ENCODE peak calls at places on chromosomes 12 and 14, in six cellular contexts. Z, M, J, I, N and W are unnamed samples.

GRCh38 chr12:108565976-108566375 is 3.6 kb downstream of the ISCU start:
- DNase-seq in Z (peak), M (peak), J (peak), I (peak), N (no peak), W (no peak)

GRCh38 chr14:24436355-24437019 is 6.1 kb downstream of the SDR39U1 start:
- DNase-seq in Z (peak), M (no peak), J (no peak), I (no peak), N (peak), W (no peak)

GRCh38 chr12:120495189-120495722 is 657 bp upstream of the DYNLL1 start:
- DNase-seq in Z (no peak), M (no peak), J (no peak), I (no peak), N (no peak), W (no peak)

GRCh38 chr12:125070117-125070516 is 4.9 kb downstream of the AACS start:
- DNase-seq in Z (no peak), M (no peak), J (no peak), I (no peak), N (no peak), W (no peak)

GRCh38 chr14:102805941-102806340 is 28.7 kb downstream of the TRAF3 start:
- DNase-seq in Z (no peak), M (no peak), J (no peak), I (no peak), N (no peak), W (no peak)

GRCh38 chr12:92553389-92553788 is 149.4 kb upstream of the PLEKHG7 start:
- DNase-seq in Z (peak), M (peak), J (peak), I (no peak), N (no peak), W (no peak)

GRCh38 chr12:78880078-78880477 is 15.5 kb downstream of the SYT1 start:
- DNase-seq in Z (no peak), M (no peak), J (no peak), I (no peak), N (no peak), W (no peak)

GRCh38 chr14:77799863-77800730 is at the start of gene ADCK1:
- DNase-seq in Z (peak), M (peak), J (peak), I (peak), N (peak), W (peak)

GRCh38 chr12:8038659-8039114 is 6.2 kb downstream of the FOXJ2 start:
- DNase-seq in Z (peak), M (peak), J (peak), I (peak), N (peak), W (no peak)

GRCh38 chr12:10457760-10458159 is 4.6 kb upstream of the KLRC1 start:
- DNase-seq in Z (no peak), M (no peak), J (no peak), I (no peak), N (no peak), W (no peak)

GRCh38 chr12:116933512-116934246 is 22.9 kb downstream of the FBXW8 start:
- DNase-seq in Z (no peak), M (no peak), J (no peak), I (no peak), N (no peak), W (no peak)

GRCh38 chr12:90017316-90017715 is 308.7 kb upstream of the ATP2B1 start:
- DNase-seq in Z (no peak), M (no peak), J (no peak), I (no peak), N (no peak), W (no peak)

GRCh38 chr14:45135659-45136314 is at the start of gene FANCM:
- DNase-seq in Z (peak), M (peak), J (peak), I (peak), N (peak), W (peak)

GRCh38 chr14:33676135-33676566 is 274.7 kb downstream of the EGLN3 start:
- DNase-seq in Z (peak), M (peak), J (no peak), I (peak), N (peak), W (no peak)

GRCh38 chr12:100578923-100579322 is 5.4 kb downstream of the GAS2L3 start:
- DNase-seq in Z (no peak), M (no peak), J (no peak), I (no peak), N (no peak), W (no peak)

GRCh38 chr14:45181329-45181728 is 45.6 kb downstream of the FANCM start:
- DNase-seq in Z (no peak), M (no peak), J (no peak), I (no peak), N (no peak), W (no peak)

GRCh38 chr12:108335349-108336119 is 3.6 kb downstream of the CMKLR1 start:
- DNase-seq in Z (no peak), M (no peak), J (no peak), I (no peak), N (no peak), W (no peak)

GRCh38 chr12:109871678-109872314 is 8.5 kb downstream of the GLTP start:
- DNase-seq in Z (no peak), M (peak), J (no peak), I (peak), N (no peak), W (no peak)

GRCh38 chr12:90163975-90164374 is 455.3 kb upstream of the ATP2B1 start:
- DNase-seq in Z (no peak), M (no peak), J (no peak), I (no peak), N (no peak), W (no peak)

GRCh38 chr14:54515670-54516069 is 6.0 kb downstream of the CGRRF1 start:
- DNase-seq in Z (no peak), M (no peak), J (no peak), I (no peak), N (no peak), W (no peak)

GRCh38 chr14:54512393-54512792 is 2.7 kb downstream of the CGRRF1 start:
- DNase-seq in Z (no peak), M (no peak), J (no peak), I (no peak), N (no peak), W (no peak)

GRCh38 chr14:54509546-54510501 is at the start of gene CGRRF1:
- DNase-seq in Z (peak), M (peak), J (peak), I (peak), N (peak), W (no peak)
- TF ChIP-seq POLR2AphosphoS5 in Z (peak), M (peak), J (peak), I (peak), N (no peak), W (peak)

DNA sequence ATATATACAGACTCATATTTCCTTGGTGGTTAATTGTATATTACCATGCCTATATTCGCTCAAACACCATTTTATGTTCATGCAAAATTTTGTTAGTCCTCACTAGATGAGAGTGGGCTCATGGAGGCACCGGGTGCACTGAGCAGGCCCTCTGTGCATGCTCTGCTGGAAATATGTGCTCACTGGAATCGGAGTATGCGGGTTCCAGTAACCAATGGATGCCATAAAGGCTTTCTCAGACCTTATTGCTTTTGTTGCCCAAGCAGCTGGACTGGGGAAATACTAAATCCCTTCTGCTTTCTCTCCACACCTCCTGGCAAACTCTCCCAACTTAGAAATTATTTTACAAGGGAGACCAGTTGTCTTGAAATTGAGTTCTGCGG is 7.7 kb upstream of the HOXC6 start:
- DNase-seq in Z (no peak), M (no peak), J (no peak), I (no peak), N (no peak), W (no peak)
- H3K4me3 ChIP-seq in Z (no peak), M (no peak), J (peak), I (no peak), N (no peak), W (peak)

GRCh38 chr12:12896261-12896660 is 4.9 kb downstream of the GPRC5A start:
- DNase-seq in Z (no peak), M (no peak), J (no peak), I (no peak), N (no peak), W (no peak)
- TF ChIP-seq POLR2AphosphoS5 in Z (no peak), M (no peak), J (no peak), I (no peak), N (no peak), W (no peak)

DNA sequence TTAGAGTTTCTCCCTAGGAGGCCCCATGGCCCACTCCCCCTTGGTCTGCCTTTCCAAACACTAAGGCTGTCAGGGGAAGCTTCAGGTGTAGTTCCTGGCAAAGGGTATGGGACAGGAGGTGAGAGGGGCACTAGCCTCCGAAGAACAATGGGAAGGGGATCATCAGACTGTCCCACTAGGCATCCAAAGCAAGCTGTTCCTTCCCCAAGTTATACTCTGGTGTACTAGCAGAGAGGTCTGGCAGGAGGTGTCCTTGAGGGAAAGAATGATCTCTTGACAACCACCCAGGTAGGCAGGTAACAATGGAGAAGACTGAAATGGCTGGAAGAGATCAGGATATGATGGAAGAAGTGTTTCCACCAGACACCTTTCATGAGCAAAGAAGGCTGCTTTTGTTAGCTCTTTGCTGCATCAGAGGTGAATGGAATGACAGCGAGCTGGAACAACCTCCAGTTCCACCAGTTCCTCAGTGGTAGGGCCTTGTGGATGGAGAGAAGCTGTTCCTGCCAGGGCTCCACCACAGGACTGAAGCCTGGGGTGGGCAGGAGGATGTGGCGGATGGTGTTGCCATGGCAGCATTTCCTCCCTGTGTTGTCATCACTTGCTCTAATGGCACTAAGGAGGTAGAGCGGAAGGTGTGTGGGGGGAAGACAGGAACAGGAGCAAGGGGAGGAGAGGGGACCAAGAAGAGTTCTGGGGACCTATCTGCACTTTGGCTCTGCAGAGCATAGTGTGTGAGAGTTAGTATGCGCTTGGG is 2.3 kb upstream of the AGAP2 start:
- DNase-seq in Z (no peak), M (no peak), J (no peak), I (peak), N (no peak), W (no peak)
- H3K4me3 ChIP-seq in Z (no peak), M (no peak), J (no peak), I (peak), N (no peak), W (no peak)

GRCh38 chr14:68284333-68284732 is 464.8 kb downstream of the RAD51B start:
- DNase-seq in Z (no peak), M (no peak), J (no peak), I (no peak), N (no peak), W (no peak)
- TF ChIP-seq POLR2AphosphoS5 in Z (no peak), M (no peak), J (no peak), I (no peak), N (no peak), W (no peak)

GRCh38 chr14:68969278-68969677 is 9.8 kb downstream of the ACTN1 start:
- DNase-seq in Z (peak), M (no peak), J (no peak), I (no peak), N (no peak), W (no peak)
- H3K4me3 ChIP-seq in Z (no peak), M (no peak), J (no peak), I (no peak), N (no peak), W (no peak)

DNA sequence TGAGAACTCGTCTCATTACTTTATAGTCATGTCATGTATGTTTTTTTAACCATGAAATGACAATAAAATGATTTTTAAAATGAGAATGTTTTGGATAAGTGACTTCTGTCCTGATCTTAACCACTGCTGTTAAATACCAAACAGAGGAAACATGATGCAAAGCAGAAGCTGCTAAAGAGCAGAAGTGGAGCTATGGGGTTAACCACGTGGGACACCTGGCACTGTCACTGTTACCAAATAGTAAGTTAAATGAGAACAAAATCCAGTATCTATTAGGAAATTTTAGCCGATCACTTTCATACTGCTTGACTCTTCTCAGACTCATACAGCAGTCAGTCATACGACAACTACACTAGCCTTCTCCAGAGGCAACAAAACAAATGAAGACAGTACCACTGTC is 82.4 kb downstream of the SCAF11 start:
- DNase-seq in Z (no peak), M (no peak), J (no peak), I (no peak), N (no peak), W (no peak)
- TF ChIP-seq POLR2AphosphoS5 in Z (no peak), M (no peak), J (no peak), I (no peak), N (no peak), W (no peak)

DNA sequence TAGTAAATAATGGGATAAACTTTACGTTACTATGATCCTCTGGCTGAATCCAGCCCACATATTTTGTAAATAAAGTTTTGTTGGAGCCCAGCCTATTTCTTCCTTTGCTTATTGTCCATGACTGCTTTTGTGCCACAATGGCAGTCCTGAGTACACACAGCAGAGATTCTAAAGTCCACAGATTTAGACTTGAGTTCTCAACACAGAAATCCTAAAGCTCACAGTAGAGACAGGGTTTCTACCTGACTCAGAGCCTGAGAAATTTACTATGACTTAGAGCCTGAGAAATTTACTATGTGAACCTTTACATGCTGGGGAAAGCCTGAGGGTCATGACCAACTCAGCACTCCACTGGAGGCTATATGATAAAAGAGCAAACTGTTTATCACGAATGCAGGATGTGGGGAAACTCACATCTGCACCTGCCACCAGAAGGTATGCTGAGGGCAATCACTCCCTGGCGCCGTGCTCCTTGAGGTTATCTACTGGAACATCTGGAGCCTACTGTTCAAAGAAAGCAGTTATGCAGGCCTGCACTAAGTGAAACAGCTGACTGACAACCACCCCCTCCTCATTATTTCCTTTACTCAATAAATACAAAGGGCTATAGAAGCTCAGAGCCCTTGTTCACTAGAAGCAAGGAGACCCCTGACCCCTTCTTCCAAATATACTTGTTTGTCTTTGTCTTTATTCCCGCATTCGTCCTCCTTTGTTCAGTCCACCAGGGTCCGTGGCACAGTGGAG is 52.6 kb upstream of the BICD1 start:
- DNase-seq in Z (no peak), M (no peak), J (no peak), I (no peak), N (peak), W (no peak)
- H3K4me3 ChIP-seq in Z (no peak), M (no peak), J (no peak), I (no peak), N (no peak), W (no peak)

GRCh38 chr14:41868396-41868795 is 261.7 kb downstream of the LRFN5 start:
- DNase-seq in Z (no peak), M (no peak), J (no peak), I (no peak), N (no peak), W (no peak)
- TF ChIP-seq POLR2AphosphoS5 in Z (no peak), M (no peak), J (no peak), I (no peak), N (no peak), W (no peak)

DNA sequence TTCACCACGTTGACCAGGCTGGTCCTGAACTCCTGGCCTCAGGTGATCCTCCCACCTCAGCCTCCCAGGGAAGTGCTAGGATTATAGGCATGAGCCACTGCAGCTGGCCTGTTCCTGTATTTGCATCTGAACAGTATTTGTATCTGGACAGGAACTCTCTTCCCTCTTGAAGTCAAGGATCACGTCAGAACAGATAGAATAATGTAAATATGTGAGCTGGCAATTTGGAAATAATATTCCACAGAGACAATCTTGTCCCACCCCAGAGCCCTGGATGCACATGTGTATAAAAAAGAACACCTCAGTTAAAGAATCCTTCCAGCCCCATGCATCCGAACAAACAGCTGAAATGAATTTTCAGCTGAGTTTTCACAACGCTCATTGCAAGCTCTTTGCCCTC is 118.3 kb downstream of the VEZT start:
- DNase-seq in Z (no peak), M (no peak), J (no peak), I (no peak), N (no peak), W (no peak)
- H3K4me3 ChIP-seq in Z (no peak), M (no peak), J (no peak), I (no peak), N (no peak), W (no peak)